ENCODE peak calls at places on chromosome 3, in eight cellular contexts. One of them, this sample, is unnamed.

GRCh38 chr3:196619213-196619612 is 20.3 kb upstream of the NRROS start:
- DNase-seq in ELF-1: no peak
- DNase-seq in non-pigmented ciliary epithelial cell: no peak
- DNase-seq in NCI-H1092 treated with DMSO at 0.1 percent for 48 hours: no peak
- DNase-seq in NCI-H1105 treated with DMSO at 0.1 percent for 48 hours: no peak
- DNase-seq in A172: no peak
- DNase-seq in NCI-H2171: no peak
- DNase-seq in HFFc6: no peak
- DNase-seq in this sample: no peak

GRCh38 chr3:14256046-14256445 is 77.4 kb downstream of the LSM3 start:
- DNase-seq in ELF-1: no peak
- DNase-seq in non-pigmented ciliary epithelial cell: no peak
- DNase-seq in NCI-H1092 treated with DMSO at 0.1 percent for 48 hours: no peak
- DNase-seq in NCI-H1105 treated with DMSO at 0.1 percent for 48 hours: no peak
- DNase-seq in A172: no peak
- DNase-seq in NCI-H2171: no peak
- DNase-seq in HFFc6: no peak
- DNase-seq in this sample: no peak

GRCh38 chr3:149813367-149814281 is 609 bp downstream of the RNF13 start:
- DNase-seq in ELF-1: peak; percentile 93
- DNase-seq in non-pigmented ciliary epithelial cell: no peak
- DNase-seq in NCI-H1092 treated with DMSO at 0.1 percent for 48 hours: peak; percentile 45
- DNase-seq in NCI-H1105 treated with DMSO at 0.1 percent for 48 hours: peak; percentile 65
- DNase-seq in A172: peak; percentile 32
- DNase-seq in NCI-H2171: no peak
- DNase-seq in HFFc6: peak; percentile 34
- DNase-seq in this sample: peak; percentile 65

GRCh38 chr3:179272385-179272784 is 21.5 kb upstream of the KCNMB3 start:
- DNase-seq in ELF-1: no peak
- DNase-seq in non-pigmented ciliary epithelial cell: no peak
- DNase-seq in NCI-H1092 treated with DMSO at 0.1 percent for 48 hours: no peak
- DNase-seq in NCI-H1105 treated with DMSO at 0.1 percent for 48 hours: peak; percentile 16
- DNase-seq in A172: no peak
- DNase-seq in NCI-H2171: no peak
- DNase-seq in HFFc6: no peak
- DNase-seq in this sample: no peak

GRCh38 chr3:110419096-110419495 is 652.5 kb upstream of the NECTIN3 start:
- DNase-seq in ELF-1: no peak
- DNase-seq in non-pigmented ciliary epithelial cell: no peak
- DNase-seq in NCI-H1092 treated with DMSO at 0.1 percent for 48 hours: no peak
- DNase-seq in NCI-H1105 treated with DMSO at 0.1 percent for 48 hours: peak; percentile 6
- DNase-seq in A172: peak; percentile 31
- DNase-seq in NCI-H2171: no peak
- DNase-seq in HFFc6: no peak
- DNase-seq in this sample: no peak

GRCh38 chr3:132180337-132180791 is 136.8 kb upstream of the ACP3 start:
- DNase-seq in ELF-1: peak; percentile 83
- DNase-seq in non-pigmented ciliary epithelial cell: peak; percentile 32
- DNase-seq in NCI-H1092 treated with DMSO at 0.1 percent for 48 hours: peak; percentile 58
- DNase-seq in NCI-H1105 treated with DMSO at 0.1 percent for 48 hours: peak; percentile 92
- DNase-seq in A172: peak; percentile 52
- DNase-seq in NCI-H2171: peak; percentile 2
- DNase-seq in HFFc6: peak; percentile 65
- DNase-seq in this sample: peak; percentile 75

GRCh38 chr3:32951410-32951811 is at the start of gene CCR4:
- DNase-seq in ELF-1: no peak
- DNase-seq in non-pigmented ciliary epithelial cell: no peak
- DNase-seq in NCI-H1092 treated with DMSO at 0.1 percent for 48 hours: no peak
- DNase-seq in NCI-H1105 treated with DMSO at 0.1 percent for 48 hours: no peak
- DNase-seq in A172: no peak
- DNase-seq in NCI-H2171: no peak
- DNase-seq in HFFc6: no peak
- DNase-seq in this sample: no peak

GRCh38 chr3:193777524-193777923 is 184.5 kb downstream of the OPA1 start:
- DNase-seq in ELF-1: no peak
- DNase-seq in non-pigmented ciliary epithelial cell: no peak
- DNase-seq in NCI-H1092 treated with DMSO at 0.1 percent for 48 hours: no peak
- DNase-seq in NCI-H1105 treated with DMSO at 0.1 percent for 48 hours: no peak
- DNase-seq in A172: no peak
- DNase-seq in NCI-H2171: peak; percentile 9
- DNase-seq in HFFc6: no peak
- DNase-seq in this sample: no peak

GRCh38 chr3:11930084-11930483 is 74.1 kb upstream of the SYN2 start:
- DNase-seq in ELF-1: no peak
- DNase-seq in non-pigmented ciliary epithelial cell: no peak
- DNase-seq in NCI-H1092 treated with DMSO at 0.1 percent for 48 hours: no peak
- DNase-seq in NCI-H1105 treated with DMSO at 0.1 percent for 48 hours: no peak
- DNase-seq in A172: no peak
- DNase-seq in NCI-H2171: no peak
- DNase-seq in HFFc6: no peak
- DNase-seq in this sample: no peak

GRCh38 chr3:129855454-129856419 is 37.8 kb downstream of the TMCC1 start:
- DNase-seq in ELF-1: no peak
- DNase-seq in non-pigmented ciliary epithelial cell: peak; percentile 10
- DNase-seq in NCI-H1092 treated with DMSO at 0.1 percent for 48 hours: no peak
- DNase-seq in NCI-H1105 treated with DMSO at 0.1 percent for 48 hours: no peak
- DNase-seq in A172: peak; percentile 40
- DNase-seq in NCI-H2171: no peak
- DNase-seq in HFFc6: peak; percentile 51
- DNase-seq in this sample: peak; percentile 91

GRCh38 chr3:12394516-12395271 is 89.6 kb upstream of the TSEN2 start:
- DNase-seq in ELF-1: no peak
- DNase-seq in non-pigmented ciliary epithelial cell: no peak
- DNase-seq in NCI-H1092 treated with DMSO at 0.1 percent for 48 hours: no peak
- DNase-seq in NCI-H1105 treated with DMSO at 0.1 percent for 48 hours: no peak
- DNase-seq in A172: no peak
- DNase-seq in NCI-H2171: no peak
- DNase-seq in HFFc6: no peak
- DNase-seq in this sample: no peak

GRCh38 chr3:162936706-162937105 is 1440.1 kb downstream of the OTOL1 start:
- DNase-seq in ELF-1: no peak
- DNase-seq in non-pigmented ciliary epithelial cell: no peak
- DNase-seq in NCI-H1092 treated with DMSO at 0.1 percent for 48 hours: no peak
- DNase-seq in NCI-H1105 treated with DMSO at 0.1 percent for 48 hours: no peak
- DNase-seq in A172: no peak
- DNase-seq in NCI-H2171: no peak
- DNase-seq in HFFc6: no peak
- DNase-seq in this sample: no peak